ENCODE peak calls at places on chromosomes 5 and 9, in seven cellular contexts. G is IMR-90, C is colonic mucosa, K is aorta, Z is HFF-Myc, Q is BJ, B is AG09309. E is an unnamed sample.

GRCh38 chr5:142748568-142749249 is 21.5 kb upstream of the ARHGAP26 start:
- DNase-seq in C (peak; percentile 56), Q (no peak), G (no peak), Z (no peak), B (no peak), K (no peak), E (no peak)

GRCh38 chr9:34651876-34652602 is at the start of gene IL11RA:
- DNase-seq in C (peak; percentile 93), B (peak; percentile 59), G (peak; percentile 84), Q (no peak), K (peak; percentile 92), Z (no peak), E (no peak)

GRCh38 chr9:114792396-114792795 is 13.4 kb downstream of the TNFSF15 start:
- DNase-seq in Z (no peak), G (no peak), K (no peak), Q (no peak), B (no peak), C (no peak), E (no peak)

GRCh38 chr5:17388717-17389116 is 109.3 kb upstream of the TAF11L2 start:
- DNase-seq in Z (no peak), K (no peak), B (no peak), C (no peak), G (no peak), Q (no peak), E (no peak)

GRCh38 chr9:16585571-16585970 is 284.9 kb downstream of the BNC2 start:
- DNase-seq in G (no peak), Q (no peak), K (no peak), C (no peak), B (no peak), Z (no peak), E (no peak)

GRCh38 chr9:133248722-133249295 is 26.2 kb downstream of the ABO start:
- DNase-seq in Q (no peak), C (no peak), Z (no peak), B (no peak), K (no peak), G (no peak), E (no peak)

GRCh38 chr9:137516144-137516917 is 33.9 kb downstream of the PNPLA7 start:
- DNase-seq in C (no peak), B (no peak), K (no peak), G (no peak), Q (no peak), Z (no peak), E (no peak)

GRCh38 chr9:124754289-124754688 is 16.8 kb downstream of the NR6A1 start:
- DNase-seq in K (no peak), C (no peak), B (no peak), Z (no peak), G (peak; percentile 55), Q (no peak), E (no peak)

GRCh38 chr9:89278997-89279739 is 31.8 kb upstream of the CKS2 start:
- DNase-seq in C (peak; percentile 27), Z (peak; percentile 38), Q (no peak), B (peak; percentile 33), K (no peak), G (peak; percentile 71), E (no peak)

GRCh38 chr5:111061618-111062017 is 9.9 kb upstream of the TSLP start:
- DNase-seq in C (no peak), B (no peak), Q (no peak), K (no peak), Z (no peak), G (no peak), E (no peak)

GRCh38 chr5:139985290-139985689 is 57.8 kb downstream of the NRG2 start:
- DNase-seq in Z (no peak), C (no peak), G (no peak), Q (no peak), K (no peak), B (no peak), E (no peak)

GRCh38 chr9:110048473-110048975 is 159.4 kb downstream of the C9orf152 start:
- DNase-seq in G (peak; percentile 79), K (peak; percentile 85), C (peak; percentile 82), Z (no peak), B (no peak), Q (no peak), E (peak; percentile 91)

GRCh38 chr5:67636091-67636490 is 439.5 kb upstream of the CD180 start:
- DNase-seq in G (no peak), Q (no peak), K (peak; percentile 48), Z (no peak), C (peak; percentile 35), B (no peak), E (no peak)

GRCh38 chr5:175531361-175531760 is 53.0 kb downstream of the SFXN1 start:
- DNase-seq in B (no peak), C (no peak), K (no peak), Z (no peak), Q (no peak), G (no peak), E (no peak)

GRCh38 chr5:144436007-144436406 is 265.3 kb downstream of the KCTD16 start:
- DNase-seq in B (no peak), G (no peak), K (no peak), Z (no peak), C (no peak), Q (no peak), E (no peak)

GRCh38 chr9:100083448-100084144 is 15.2 kb downstream of the ERP44 start:
- DNase-seq in C (no peak), Q (no peak), B (no peak), G (no peak), K (no peak), Z (no peak), E (peak; percentile 58)

GRCh38 chr9:77305622-77306365 is 128.5 kb downstream of the VPS13A start:
- DNase-seq in Q (peak; percentile 45), G (peak; percentile 43), C (no peak), K (no peak), Z (no peak), B (peak; percentile 51), E (no peak)

GRCh38 chr5:121962347-121962670 is 534 bp downstream of the SRFBP1 start:
- DNase-seq in Z (no peak), Q (no peak), B (no peak), K (no peak), C (no peak), G (no peak), E (peak; percentile 36)

DNA sequence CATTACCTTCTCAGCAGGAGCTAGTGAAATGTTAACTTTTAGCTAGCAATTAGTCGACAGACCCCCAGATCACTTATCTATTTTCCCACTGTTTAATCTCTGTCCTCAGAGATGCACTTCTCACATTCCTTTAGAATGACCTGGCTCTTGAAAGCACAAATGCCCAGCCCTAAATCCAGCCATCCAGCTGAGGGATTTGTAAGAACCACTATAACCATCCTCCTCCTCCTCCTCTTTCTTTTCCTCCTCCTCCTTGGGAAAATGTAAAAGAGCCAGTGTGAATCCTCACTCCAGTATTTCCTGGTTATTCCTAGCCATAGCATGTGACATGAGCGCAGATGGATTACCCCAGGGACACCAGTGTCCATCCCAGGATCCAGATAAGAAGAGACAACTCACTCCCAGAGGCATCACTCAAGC is 124.3 kb downstream of the ENC1 start:
- DNase-seq in K (no peak), B (no peak), G (peak; percentile 49), Z (no peak), C (no peak), Q (no peak), E (no peak)
- H3K4me3 ChIP-seq in K (no peak overlapping the region), B (no peak overlapping the region), G (no peak overlapping the region), Z (no peak overlapping the region), C (no peak overlapping the region), Q (no peak overlapping the region), E (no peak overlapping the region)

GRCh38 chr9:23825700-23826099 is 340 bp downstream of the ELAVL2 start:
- DNase-seq in B (no peak), K (no peak), C (no peak), Z (no peak), G (no peak), Q (no peak), E (no peak)

GRCh38 chr9:23830459-23830805 is 4.4 kb upstream of the ELAVL2 start:
- DNase-seq in C (no peak), B (no peak), Q (no peak), K (no peak), G (no peak), Z (no peak), E (no peak)

GRCh38 chr9:23829580-23830458 is 3.8 kb upstream of the ELAVL2 start:
- DNase-seq in Q (no peak), Z (no peak), B (no peak), K (no peak), C (no peak), G (peak; percentile 2), E (no peak)

GRCh38 chr9:23826120-23826629 is at the start of gene ELAVL2:
- DNase-seq in B (peak; percentile 85), Q (peak; percentile 77), C (peak; percentile 96), G (peak; percentile 81), Z (peak; percentile 15), K (peak; percentile 77), E (peak; percentile 14)

GRCh38 chr9:23830949-23831730 is 5.1 kb upstream of the ELAVL2 start:
- DNase-seq in Q (no peak), G (no peak), C (no peak), K (no peak), B (no peak), Z (no peak), E (no peak)
- H3K4me3 ChIP-seq in Q (no peak overlapping the region), G (no peak overlapping the region), C (no peak overlapping the region), K (no peak overlapping the region), B (no peak overlapping the region), Z (no peak overlapping the region), E (no peak overlapping the region)

DNA sequence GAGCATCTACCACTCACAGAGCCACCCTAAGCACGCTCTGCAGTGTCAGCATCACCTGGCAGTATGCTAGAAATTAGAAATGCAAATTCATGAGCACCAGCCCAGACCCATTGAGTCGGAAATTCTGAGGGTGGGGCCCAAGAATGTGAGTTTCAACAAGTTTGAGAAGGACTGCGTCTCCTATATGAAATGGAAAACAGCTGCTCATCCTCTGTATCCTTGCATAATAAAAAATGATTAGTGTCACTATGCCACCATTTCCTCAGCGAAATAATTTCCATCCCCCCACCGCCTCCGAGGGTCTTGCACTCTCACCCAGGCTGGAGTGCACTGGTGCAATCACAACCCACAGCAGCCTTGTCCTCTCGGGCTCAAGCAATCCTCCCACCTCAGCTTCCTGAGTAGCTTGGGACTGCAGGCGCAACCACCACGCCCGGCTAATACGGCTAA is 1.3 kb upstream of the IQGAP2 start:
- DNase-seq in Z (no peak), B (no peak), G (no peak), K (no peak), Q (no peak), C (no peak), E (peak; percentile 48)
- H3K4me3 ChIP-seq in Z (no peak overlapping the region), B (no peak overlapping the region), G (no peak overlapping the region), K (no peak overlapping the region), Q (no peak overlapping the region), C (peak overlapping the region; percentile 83), E (peak overlapping the region; percentile 84)

GRCh38 chr5:154406231-154406630 is 39.6 kb upstream of the SAP30L start:
- DNase-seq in C (no peak), Z (no peak), G (no peak), K (no peak), Q (peak; percentile 21), B (peak; percentile 54), E (no peak)

GRCh38 chr5:154403234-154403633 is 42.6 kb upstream of the SAP30L start:
- DNase-seq in C (no peak), Z (no peak), K (no peak), G (peak; percentile 32), B (no peak), Q (no peak), E (no peak)

GRCh38 chr5:154403776-154404387 is 41.9 kb upstream of the SAP30L start:
- DNase-seq in K (no peak), B (peak; percentile 34), Z (no peak), G (no peak), C (no peak), Q (peak; percentile 29), E (no peak)

GRCh38 chr5:154406826-154407225 is 39.0 kb upstream of the SAP30L start:
- DNase-seq in Q (no peak), Z (no peak), B (no peak), K (no peak), G (peak; percentile 57), C (no peak), E (no peak)

GRCh38 chr5:154405078-154405792 is 40.6 kb upstream of the SAP30L start:
- DNase-seq in Z (peak; percentile 33), K (peak; percentile 88), Q (no peak), B (no peak), C (peak; percentile 77), G (peak; percentile 68), E (peak; percentile 75)
- H3K4me3 ChIP-seq in Z (peak overlapping the region; percentile 25), K (peak overlapping the region; percentile 8), Q (peak overlapping the region; percentile 27), B (peak overlapping the region; percentile 23), C (peak overlapping the region; percentile 12), G (peak overlapping the region; percentile 23), E (no peak overlapping the region)

E was measured in GM06990.